ENCODE peak calls at places on chromosomes 12 and 14, in ten cellular contexts. Z is heart left ventricle, G is esophagus muscularis mucosa, J is uterus, C is lower leg skin, V is transverse colon, Y is Peyer's patch, M is A549, O is esophagus squamous epithelium, I is HepG2. B is an unnamed sample.
A peak's percentile ranks its signal among the peaks of the same experiment; 100 is the strongest.

GRCh38 chr12:20024194-20024593 is 344.1 kb upstream of the PDE3A start:
- DNase-seq in Z (no peak), G (no peak), J (no peak), C (no peak), V (no peak), Y (no peak), M (no peak), O (no peak), I (no peak), B (no peak)

GRCh38 chr12:96302706-96303310 is 97.4 kb downstream of the CDK17 start:
- DNase-seq in Z (no peak), G (no peak), J (no peak), C (no peak), V (no peak), Y (no peak), M (no peak), O (no peak), I (no peak), B (no peak)

GRCh38 chr12:41277019-41277770 is 89.1 kb downstream of the PDZRN4 start:
- DNase-seq in Z (peak; percentile 10), G (no peak), J (no peak), C (no peak), V (no peak), Y (no peak), M (peak; percentile 34), O (no peak), I (peak; percentile 26), B (no peak)

GRCh38 chr12:71710276-71711125 is 24.6 kb downstream of the TMEM19 start:
- DNase-seq in Z (no peak), G (no peak), J (no peak), C (no peak), V (no peak), Y (no peak), M (peak; percentile 52), O (no peak), I (peak; percentile 34), B (no peak)

GRCh38 chr12:49982246-49983229 is 9.8 kb downstream of the AQP6 start:
- DNase-seq in Z (no peak), G (no peak), J (no peak), C (peak; percentile 29), V (no peak), Y (no peak), M (no peak), O (no peak), I (no peak), B (no peak)

GRCh38 chr14:22296088-22296487 is 292.9 kb downstream of the DAD1 start:
- DNase-seq in Z (no peak), G (no peak), J (no peak), C (no peak), V (no peak), Y (no peak), M (no peak), O (no peak), I (no peak), B (no peak)

GRCh38 chr12:34398706-34399630 is 376.7 kb downstream of the ALG10 start:
- DNase-seq in Z (peak; percentile 3), G (peak; percentile 91), J (peak; percentile 3), C (peak; percentile 76), V (peak; percentile 1), Y (peak; percentile 26), M (no peak), O (no peak), I (no peak), B (peak; percentile 12)

GRCh38 chr14:104979758-104980591 is 1.8 kb upstream of the AHNAK2 start:
- DNase-seq in Z (peak; percentile 76), G (no peak), J (peak; percentile 55), C (no peak), V (no peak), Y (no peak), M (no peak), O (no peak), I (no peak), B (peak; percentile 91)

GRCh38 chr12:38156497-38157245 is 159.9 kb upstream of the ALG10B start:
- DNase-seq in Z (no peak), G (peak; percentile 87), J (no peak), C (peak; percentile 75), V (no peak), Y (no peak), M (no peak), O (no peak), I (no peak), B (no peak)

GRCh38 chr14:36217732-36218131 is 41.2 kb upstream of the PTCSC3 start:
- DNase-seq in Z (no peak), G (no peak), J (no peak), C (no peak), V (no peak), Y (no peak), M (no peak), O (no peak), I (no peak), B (no peak)

GRCh38 chr12:132000286-132000872 is 50.6 kb downstream of the EP400 start:
- DNase-seq in Z (no peak), G (no peak), J (no peak), C (no peak), V (no peak), Y (no peak), M (no peak), O (no peak), I (no peak), B (no peak)

GRCh38 chr12:92827836-92828431 is 101.2 kb downstream of the EEA1 start:
- DNase-seq in Z (no peak), G (no peak), J (no peak), C (no peak), V (peak; percentile 39), Y (peak; percentile 64), M (peak; percentile 36), O (no peak), I (peak; percentile 46), B (no peak)

GRCh38 chr12:58564721-58565120 is 355.6 kb downstream of the LRIG3 start:
- DNase-seq in Z (no peak), G (no peak), J (no peak), C (no peak), V (no peak), Y (no peak), M (no peak), O (no peak), I (no peak), B (no peak)

GRCh38 chr12:10189653-10190052 is 10.8 kb downstream of the TMEM52B start:
- DNase-seq in Z (no peak), G (no peak), J (peak; percentile 44), C (no peak), V (no peak), Y (no peak), M (no peak), O (no peak), I (no peak), B (no peak)

GRCh38 chr12:73110816-73111215 is 838.6 kb downstream of the TRHDE start:
- DNase-seq in Z (no peak), G (no peak), J (no peak), C (no peak), V (no peak), Y (no peak), M (no peak), O (no peak), I (no peak), B (no peak)

GRCh38 chr12:70040141-70040540 is 203.1 kb upstream of the CNOT2 start:
- DNase-seq in Z (no peak), G (no peak), J (no peak), C (no peak), V (no peak), Y (no peak), M (no peak), O (no peak), I (no peak), B (no peak)
- TF ChIP-seq CTCF in Z (no peak), G (no peak), J (no peak), C (no peak), V (no peak), Y (no peak), M (no peak), O (no peak), I (no peak), B (no peak)

GRCh38 chr12:6230321-6231110 is 30.3 kb downstream of the CD9 start:
- DNase-seq in Z (peak; percentile 66), G (no peak), J (peak; percentile 50), C (peak; percentile 94), V (peak; percentile 74), Y (peak; percentile 89), M (no peak), O (peak; percentile 34), I (peak; percentile 92), B (no peak)
- TF ChIP-seq POLR2A in Z (no peak), G (no peak), J (no peak), C (no peak), V (no peak), Y (no peak), M (no peak), O (no peak), I (no peak), B (no peak)

GRCh38 chr14:76267322-76268012 is 108.5 kb upstream of the ESRRB start:
- DNase-seq in Z (peak; percentile 66), G (no peak), J (peak; percentile 73), C (peak; percentile 88), V (peak; percentile 13), Y (peak; percentile 48), M (no peak), O (no peak), I (no peak), B (peak; percentile 81)

GRCh38 chr14:76268700-76269099 is 107.2 kb upstream of the ESRRB start:
- DNase-seq in Z (no peak), G (no peak), J (no peak), C (no peak), V (no peak), Y (no peak), M (no peak), O (no peak), I (no peak), B (no peak)

GRCh38 chr14:76271371-76271770 is 104.6 kb upstream of the ESRRB start:
- DNase-seq in Z (no peak), G (no peak), J (no peak), C (peak; percentile 36), V (no peak), Y (no peak), M (no peak), O (no peak), I (no peak), B (no peak)

GRCh38 chr14:76264384-76264783 is 111.6 kb upstream of the ESRRB start:
- DNase-seq in Z (no peak), G (peak; percentile 77), J (no peak), C (no peak), V (no peak), Y (no peak), M (no peak), O (no peak), I (no peak), B (no peak)

GRCh38 chr14:76268013-76268376 is 107.9 kb upstream of the ESRRB start:
- DNase-seq in Z (no peak), G (no peak), J (no peak), C (no peak), V (no peak), Y (no peak), M (no peak), O (no peak), I (no peak), B (no peak)
- H3K4me3 ChIP-seq in Z (peak overlapping the region; percentile 67), G (peak overlapping the region; percentile 53), J (peak overlapping the region; percentile 34), C (no peak overlapping the region), V (peak overlapping the region; percentile 34), Y (peak overlapping the region; percentile 22), M (no peak overlapping the region), O (peak overlapping the region; percentile 41), I (no peak overlapping the region), B (peak overlapping the region; percentile 53)

GRCh38 chr14:28599605-28600004 is 167.0 kb upstream of the FOXG1 start:
- DNase-seq in Z (no peak), G (no peak), J (no peak), C (no peak), V (no peak), Y (no peak), M (no peak), O (no peak), I (no peak), B (no peak)

GRCh38 chr14:28599191-28599590 is 167.4 kb upstream of the FOXG1 start:
- DNase-seq in Z (no peak), G (no peak), J (no peak), C (no peak), V (no peak), Y (no peak), M (no peak), O (no peak), I (no peak), B (no peak)

GRCh38 chr14:28596336-28596735 is 170.3 kb upstream of the FOXG1 start:
- DNase-seq in Z (no peak), G (no peak), J (no peak), C (no peak), V (no peak), Y (no peak), M (no peak), O (no peak), I (no peak), B (no peak)
- TF ChIP-seq CTCF in Z (no peak), G (no peak), J (no peak), C (no peak), V (no peak), Y (no peak), M (no peak), O (peak; percentile 55), I (no peak), B (no peak)

B was measured in right lobe of liver.